ENCODE peak calls at places on chromosomes 6 and 20, in four cellular contexts. Y is right cardiac atrium, A is mammary epithelial cell, X is lower lobe of right lung. B is an unnamed sample.

GRCh38 chr6:105326216-105326615 is 76.7 kb downstream of the PREP start:
- DNase-seq in Y (no peak), X (no peak), A (peak; percentile 67), B (peak; percentile 45)

GRCh38 chr6:161142957-161143296 is 130.9 kb downstream of the AGPAT4 start:
- DNase-seq in Y (no peak), A (no peak), X (no peak), B (no peak)

GRCh38 chr20:64146936-64147451 is 17.3 kb upstream of the MYT1 start:
- DNase-seq in X (peak; percentile 30), A (no peak), Y (peak; percentile 35), B (no peak)

GRCh38 chr20:36666181-36666740 is 20.3 kb upstream of the SLA2 start:
- DNase-seq in Y (no peak), X (no peak), A (no peak), B (peak; percentile 16)

GRCh38 chr20:15578059-15578458 is 995.2 kb downstream of the KIF16B start:
- DNase-seq in A (no peak), Y (no peak), X (no peak), B (no peak)

GRCh38 chr6:9404351-9405146 is 969.2 kb upstream of the SLC35B3 start:
- DNase-seq in X (no peak), A (no peak), Y (no peak), B (no peak)

GRCh38 chr6:102064142-102064541 is 670.6 kb downstream of the GRIK2 start:
- DNase-seq in X (no peak), A (no peak), Y (no peak), B (no peak)

GRCh38 chr6:46862381-46862780 is 59.4 kb downstream of the ADGRF5 start:
- DNase-seq in Y (no peak), A (no peak), X (no peak), B (no peak)

GRCh38 chr20:61840661-61841455 is 224.8 kb downstream of the TAF4 start:
- DNase-seq in X (peak; percentile 39), Y (peak; percentile 8), A (no peak), B (peak; percentile 13)

GRCh38 chr20:46057856-46058655 is 29.0 kb downstream of the SLC12A5 start:
- DNase-seq in X (peak; percentile 78), Y (peak; percentile 85), A (no peak), B (peak; percentile 12)

GRCh38 chr20:577167-577791 is 32.8 kb downstream of the TCF15 start:
- DNase-seq in Y (no peak), X (no peak), A (no peak), B (no peak)

DNA sequence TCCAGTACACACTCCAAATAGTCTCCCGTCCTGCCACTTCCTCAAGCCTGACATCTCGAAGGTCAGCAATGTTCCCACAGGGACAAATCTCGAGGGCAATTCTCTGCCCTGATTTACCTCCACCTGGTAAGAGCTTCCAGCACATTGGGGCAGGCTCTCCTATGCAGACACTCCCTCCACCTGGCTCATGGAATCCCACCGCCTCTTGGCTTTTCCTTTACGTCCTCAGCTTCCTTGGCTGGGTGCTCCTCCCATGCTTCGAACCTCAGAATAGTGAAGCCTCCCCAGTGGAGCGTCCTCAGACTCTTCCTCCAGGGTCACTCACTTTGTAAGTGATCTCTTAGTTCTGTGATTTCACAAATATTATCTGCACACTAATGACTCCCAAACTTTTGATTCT is 205.2 kb upstream of the ECI2 start:
- DNase-seq in Y (no peak), X (no peak), A (no peak), B (no peak)
- H3K4me1 ChIP-seq in Y (no peaks in the 10 kb centered on the region), X (no peaks in the 10 kb centered on the region), A (no peaks in the 10 kb centered on the region), B (peaks cover 8% of the 10 kb centered on the region)

DNA sequence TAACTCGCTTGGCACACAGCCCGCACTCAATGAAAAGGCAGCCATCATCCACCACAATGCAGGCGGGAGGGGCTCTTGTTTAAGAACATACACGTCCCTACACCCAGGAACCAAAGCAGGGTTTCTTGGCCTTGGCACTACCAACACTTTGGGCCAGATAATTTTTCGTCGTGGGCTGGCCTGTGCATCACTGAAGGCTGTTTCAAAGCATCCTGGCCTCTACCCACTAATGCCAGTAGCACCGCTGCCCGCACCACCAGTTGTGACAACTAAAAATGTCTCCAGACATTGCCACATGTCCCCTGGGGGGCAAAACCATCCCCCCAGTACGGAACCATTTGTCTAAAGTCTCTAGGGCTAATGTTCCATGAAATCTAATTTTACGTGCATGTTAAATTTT is 13.0 kb downstream of the UQCC2 start:
- DNase-seq in Y (no peak), A (no peak), X (peak; percentile 34), B (no peak)
- H3K4me1 ChIP-seq in Y (peaks cover 31% of the 10 kb centered on the region), A (peaks cover 46% of the 10 kb centered on the region), X (peaks cover 51% of the 10 kb centered on the region), B (no peaks in the 10 kb centered on the region)

GRCh38 chr6:37099442-37099841 is 70.5 kb upstream of the PIM1 start:
- DNase-seq in X (no peak), A (peak; percentile 65), Y (no peak), B (no peak)

GRCh38 chr6:37103169-37104039 is 66.5 kb upstream of the PIM1 start:
- DNase-seq in X (peak; percentile 82), A (peak; percentile 33), Y (peak; percentile 74), B (peak; percentile 93)

GRCh38 chr6:37101991-37102298 is 68.0 kb upstream of the PIM1 start:
- DNase-seq in X (no peak), Y (no peak), A (no peak), B (no peak)

GRCh38 chr6:37102299-37103168 is 67.4 kb upstream of the PIM1 start:
- DNase-seq in Y (peak; percentile 96), X (peak; percentile 91), A (peak; percentile 74), B (peak; percentile 78)

GRCh38 chr6:37100740-37101139 is 69.2 kb upstream of the PIM1 start:
- DNase-seq in X (no peak), Y (no peak), A (no peak), B (no peak)
- H3K4me1 ChIP-seq in X (peaks cover 42% of the 10 kb centered on the region), Y (peaks cover 6% of the 10 kb centered on the region), A (peaks cover 19% of the 10 kb centered on the region), B (peaks cover 29% of the 10 kb centered on the region)

DNA sequence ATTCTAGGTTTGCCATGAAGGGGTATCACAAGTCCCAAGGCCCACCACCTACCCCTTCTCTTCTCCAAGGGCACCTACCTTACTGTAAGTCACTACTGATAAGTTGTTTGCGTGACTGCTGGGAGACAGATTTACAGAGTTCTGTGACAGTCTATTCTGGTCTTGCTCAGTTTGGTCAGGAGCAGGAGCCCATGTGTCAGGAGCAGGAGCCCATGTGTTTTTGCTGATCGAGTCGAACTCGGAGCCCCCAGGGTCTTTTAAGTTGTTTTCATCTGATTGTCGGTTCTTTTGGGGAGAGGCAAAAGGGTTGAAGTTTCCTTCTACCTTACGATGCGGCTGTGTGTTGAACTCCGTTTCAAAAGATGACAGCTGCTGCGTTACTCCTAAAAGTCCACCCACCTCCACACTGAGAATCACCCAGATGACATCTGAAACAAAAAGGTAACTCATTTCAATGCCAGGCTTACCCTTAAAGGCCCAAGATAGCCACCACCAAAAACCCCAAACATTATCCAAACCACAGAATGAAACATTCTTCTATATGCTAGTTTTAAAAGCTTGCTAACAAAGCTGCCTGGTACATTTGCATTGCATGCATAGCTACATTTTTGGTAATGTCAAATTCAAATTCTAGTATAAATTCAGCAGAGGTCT is 50.5 kb upstream of the SPDEF start:
- DNase-seq in Y (no peak), A (no peak), X (no peak), B (no peak)
- H3K4me1 ChIP-seq in Y (peaks cover 6% of the 10 kb centered on the region), A (peaks cover 8% of the 10 kb centered on the region), X (peaks cover 13% of the 10 kb centered on the region), B (peaks cover 29% of the 10 kb centered on the region)

GRCh38 chr6:159978291-159979135 is 9.6 kb downstream of the IGF2R start:
- DNase-seq in Y (no peak), A (no peak), X (no peak), B (no peak)

GRCh38 chr6:159977242-159978214 is 8.6 kb downstream of the IGF2R start:
- DNase-seq in Y (peak; percentile 91), A (no peak), X (no peak), B (peak; percentile 56)

GRCh38 chr6:159974932-159975331 is 6.0 kb downstream of the IGF2R start:
- DNase-seq in A (no peak), X (no peak), Y (no peak), B (no peak)

GRCh38 chr6:159979136-159979874 is 10.4 kb downstream of the IGF2R start:
- DNase-seq in Y (no peak), A (peak; percentile 57), X (no peak), B (peak; percentile 44)

GRCh38 chr6:159976844-159977241 is 8.0 kb downstream of the IGF2R start:
- DNase-seq in X (no peak), A (no peak), Y (no peak), B (no peak)
- H3K4me1 ChIP-seq in X (peaks cover 84% of the 10 kb centered on the region), A (peaks cover 25% of the 10 kb centered on the region), Y (peaks cover 40% of the 10 kb centered on the region), B (peaks cover 43% of the 10 kb centered on the region)

B was measured in mucosa of descending colon.